ENCODE peak calls at places on chromosome 14, in six cellular contexts. T, X, B, C, D and J are unnamed samples.

GRCh38 chr14:68199465-68200145 is 380.0 kb downstream of the RAD51B start:
- DNase-seq in T (no peak), X (no peak), B (no peak), C (no peak), D (peak), J (peak)

GRCh38 chr14:86388216-86388615 is 858.3 kb downstream of the FLRT2 start:
- DNase-seq in T (no peak), X (no peak), B (no peak), C (no peak), D (no peak), J (no peak)

GRCh38 chr14:22370084-22370847 is 218.8 kb downstream of the DAD1 start:
- DNase-seq in T (no peak), X (peak), B (no peak), C (no peak), D (no peak), J (peak)

GRCh38 chr14:102949801-102950451 is 27.5 kb downstream of the AMN start:
- DNase-seq in T (no peak), X (peak), B (peak), C (peak), D (no peak), J (peak)

GRCh38 chr14:105879503-105879866 is 353.1 kb downstream of the TMEM121 start:
- DNase-seq in T (no peak), X (no peak), B (no peak), C (no peak), D (no peak), J (no peak)

GRCh38 chr14:52029881-52030280 is 39.0 kb downstream of the NID2 start:
- DNase-seq in T (no peak), X (peak), B (no peak), C (no peak), D (no peak), J (no peak)

GRCh38 chr14:49977126-49977841 is 84.4 kb downstream of the ARF6 start:
- DNase-seq in T (peak), X (no peak), B (no peak), C (no peak), D (no peak), J (no peak)

GRCh38 chr14:34423445-34423844 is 38.6 kb downstream of the SPTSSA start:
- DNase-seq in T (no peak), X (no peak), B (no peak), C (no peak), D (no peak), J (no peak)

GRCh38 chr14:59206892-59207291 is 18.4 kb downstream of the DAAM1 start:
- DNase-seq in T (no peak), X (no peak), B (no peak), C (no peak), D (no peak), J (no peak)

GRCh38 chr14:73833530-73834257 is 17.9 kb upstream of the PTGR2 start:
- DNase-seq in T (no peak), X (peak), B (no peak), C (no peak), D (no peak), J (peak)

GRCh38 chr14:69571879-69572633 is 2.6 kb downstream of the CCDC177 start:
- DNase-seq in T (no peak), X (peak), B (no peak), C (no peak), D (no peak), J (peak)

GRCh38 chr14:67571275-67571990 is 28.6 kb downstream of the PIGH start:
- DNase-seq in T (peak), X (peak), B (peak), C (no peak), D (peak), J (peak)

GRCh38 chr14:105142651-105143450 is 25.7 kb downstream of the JAG2 start:
- DNase-seq in T (no peak), X (no peak), B (no peak), C (peak), D (no peak), J (no peak)

GRCh38 chr14:68681256-68681655 is 111.6 kb downstream of the ZFP36L1 start:
- DNase-seq in T (no peak), X (no peak), B (no peak), C (no peak), D (no peak), J (no peak)

GRCh38 chr14:61472025-61472672 is 150.8 kb downstream of the PRKCH start:
- DNase-seq in T (peak), X (peak), B (no peak), C (no peak), D (no peak), J (peak)

GRCh38 chr14:52951730-52952481 is 1.1 kb upstream of the FERMT2 start:
- DNase-seq in T (no peak), X (peak), B (peak), C (no peak), D (peak), J (peak)

GRCh38 chr14:88289214-88289613 is 33.9 kb downstream of the KCNK10 start:
- DNase-seq in T (no peak), X (peak), B (no peak), C (no peak), D (no peak), J (no peak)

GRCh38 chr14:61385002-61385685 is 63.8 kb downstream of the PRKCH start:
- DNase-seq in T (peak), X (no peak), B (no peak), C (no peak), D (no peak), J (no peak)

GRCh38 chr14:99066378-99066777 is 205.6 kb downstream of the BCL11B start:
- DNase-seq in T (no peak), X (no peak), B (no peak), C (no peak), D (no peak), J (peak)

GRCh38 chr14:100617715-100618693 is 30.8 kb upstream of the BEGAIN start:
- DNase-seq in T (no peak), X (peak), B (peak), C (peak), D (no peak), J (peak)